ENCODE peak calls at places on chromosomes 12 and 14, in five cellular contexts. W, U, J, D and M are unnamed samples.

GRCh38 chr14:93648440-93649168 is 139.7 kb downstream of the PRIMA1 start:
- DNase-seq in W (no peak), U (no peak), J (peak), D (no peak), M (no peak)

GRCh38 chr14:74555476-74556050 is 56.5 kb downstream of the LTBP2 start:
- DNase-seq in W (no peak), U (no peak), J (no peak), D (no peak), M (no peak)

GRCh38 chr14:31209605-31210004 is 2.0 kb upstream of the HECTD1 start:
- DNase-seq in W (no peak), U (no peak), J (no peak), D (no peak), M (no peak)

GRCh38 chr12:125169870-125170269 is 104.6 kb downstream of the AACS start:
- DNase-seq in W (no peak), U (no peak), J (no peak), D (no peak), M (no peak)

GRCh38 chr12:8527250-8528130 is 13.2 kb downstream of the CLEC4E start:
- DNase-seq in W (no peak), U (no peak), J (no peak), D (no peak), M (peak)

GRCh38 chr12:111312708-111313107 is 56.2 kb downstream of the PHETA1 start:
- DNase-seq in W (no peak), U (no peak), J (no peak), D (no peak), M (no peak)

GRCh38 chr12:106274575-106275081 is 26.8 kb upstream of the CKAP4 start:
- DNase-seq in W (peak), U (no peak), J (peak), D (no peak), M (no peak)

GRCh38 chr14:74913986-74914573 is 9.0 kb downstream of the RPS6KL1 start:
- DNase-seq in W (peak), U (peak), J (peak), D (peak), M (peak)

GRCh38 chr12:51907083-51907863 is at the start of gene ACVRL1:
- DNase-seq in W (no peak), U (peak), J (no peak), D (no peak), M (peak)

GRCh38 chr14:104066719-104067118 is 18.8 kb upstream of the ASPG start:
- DNase-seq in W (no peak), U (no peak), J (no peak), D (no peak), M (no peak)

GRCh38 chr12:28939427-28939826 is 209.7 kb upstream of the FAR2 start:
- DNase-seq in W (no peak), U (no peak), J (no peak), D (no peak), M (no peak)

GRCh38 chr14:56751471-56751870 is 58.8 kb downstream of the OTX2 start:
- DNase-seq in W (no peak), U (no peak), J (peak), D (no peak), M (no peak)
- TF ChIP-seq CTCF in W (no peak), U (no peak), J (no peak), D (no peak), M (no peak)

GRCh38 chr12:25828188-25828587 is 130.3 kb upstream of the RASSF8 start:
- DNase-seq in W (no peak), U (no peak), J (no peak), D (no peak), M (no peak)

GRCh38 chr12:25830456-25830855 is 128.0 kb upstream of the RASSF8 start:
- DNase-seq in W (no peak), U (no peak), J (no peak), D (no peak), M (no peak)

GRCh38 chr12:25827747-25828146 is 130.7 kb upstream of the RASSF8 start:
- DNase-seq in W (no peak), U (no peak), J (no peak), D (no peak), M (no peak)

GRCh38 chr12:25827141-25827540 is 131.3 kb upstream of the RASSF8 start:
- DNase-seq in W (no peak), U (no peak), J (no peak), D (no peak), M (no peak)

GRCh38 chr12:25829192-25829591 is 129.3 kb upstream of the RASSF8 start:
- DNase-seq in W (no peak), U (peak), J (peak), D (no peak), M (peak)
- TF ChIP-seq EP300 in W (peak), U (peak), J (peak), D (no peak), M (peak)

DNA sequence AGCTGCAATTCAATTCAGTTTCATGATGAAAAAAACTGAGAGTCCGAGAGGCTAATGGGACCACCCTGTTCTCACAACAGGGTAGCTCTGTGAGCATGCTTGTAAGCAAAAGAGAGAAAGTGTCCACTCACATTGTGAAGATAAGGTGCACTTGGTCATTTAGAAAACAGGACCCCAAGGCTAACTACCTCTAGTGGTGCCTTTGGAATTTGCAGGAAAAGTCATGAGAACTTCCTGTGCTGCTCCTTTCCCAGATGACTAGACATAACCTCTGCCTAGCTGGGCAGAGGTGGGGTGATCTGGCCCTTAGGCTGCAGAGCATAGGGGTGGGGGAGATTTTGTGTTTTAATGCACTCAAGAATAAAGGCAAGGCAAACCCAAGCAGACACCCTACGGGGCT is 118.9 kb downstream of the STAB2 start:
- DNase-seq in W (no peak), U (no peak), J (peak), D (no peak), M (no peak)
- TF ChIP-seq CTCF in W (no peak), U (no peak), J (peak), D (no peak), M (no peak)

DNA sequence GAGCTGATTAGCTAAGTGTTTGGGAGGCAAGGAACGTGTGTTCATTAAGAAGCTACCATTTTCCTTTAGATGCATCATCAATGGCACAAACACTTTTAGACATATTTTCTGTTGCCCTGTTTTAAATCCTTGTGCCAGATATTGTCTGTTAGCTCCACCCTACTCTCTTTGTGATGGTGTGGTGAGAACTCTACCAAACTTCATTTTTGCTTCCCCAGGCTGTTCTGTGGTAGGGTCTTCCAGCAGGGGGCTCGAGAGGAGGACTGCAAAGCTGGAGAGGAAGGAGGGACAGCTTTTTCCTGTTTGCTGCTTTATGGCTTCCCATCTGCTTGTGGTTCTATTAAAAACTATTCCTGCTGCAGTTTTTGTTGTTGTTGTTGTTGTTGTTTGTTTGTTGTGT is 23.8 kb upstream of the STRAP start:
- DNase-seq in W (no peak), U (no peak), J (no peak), D (no peak), M (no peak)
- TF ChIP-seq EP300 in W (no peak), U (no peak), J (no peak), D (no peak), M (no peak)

DNA sequence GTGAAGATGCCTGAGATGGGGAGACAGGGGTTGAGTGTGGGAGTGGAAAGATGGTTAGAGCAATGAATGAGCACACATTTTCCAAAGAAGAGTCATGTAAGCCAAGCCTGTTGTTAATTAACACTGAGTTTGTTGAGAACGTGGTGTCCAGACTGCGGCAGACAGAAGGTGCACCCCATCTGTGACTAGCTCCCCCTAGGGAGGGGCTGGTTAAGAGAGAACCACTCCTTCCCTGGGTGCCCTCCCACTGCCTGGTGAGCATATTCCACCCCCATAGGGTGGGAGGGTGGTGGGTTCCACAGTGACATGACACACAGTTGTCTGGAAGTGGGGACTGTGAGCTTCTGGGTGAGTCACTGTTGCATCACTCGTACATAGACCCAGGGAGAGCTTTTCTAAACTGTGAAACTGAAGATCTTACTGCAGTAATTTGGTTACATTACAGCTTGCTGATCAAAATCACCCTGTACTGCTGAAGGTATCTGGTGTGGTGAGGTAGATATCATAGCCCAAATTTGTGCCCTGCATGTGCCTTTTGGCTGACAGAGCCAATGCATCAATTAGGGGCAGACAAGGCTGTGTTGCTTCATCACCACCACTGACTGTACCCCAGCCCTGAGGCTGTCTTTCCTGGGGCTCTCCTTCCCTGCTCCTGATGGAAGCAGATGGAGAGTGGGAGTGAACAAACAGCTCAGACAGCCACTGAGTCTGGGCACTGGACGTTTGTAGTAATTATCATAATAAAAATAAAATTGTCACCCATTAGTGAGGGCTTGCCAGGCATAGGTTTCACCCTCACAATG is 150.9 kb downstream of the EMP1 start:
- DNase-seq in W (no peak), U (no peak), J (peak), D (no peak), M (no peak)
- TF ChIP-seq CTCF in W (no peak), U (no peak), J (peak), D (no peak), M (no peak)